ENCODE peak calls at places on chromosomes 7 and 10, in seven cellular contexts. H, M, N, R, P, G and K are unnamed samples.

GRCh38 chr10:30788307-30788706 is 158.8 kb upstream of the LYZL2 start:
- DNase-seq in H (peak), M (peak), N (peak), R (peak), P (no peak), G (peak), K (no peak)

GRCh38 chr7:73742338-73742752 is 3.7 kb upstream of the ABHD11 start:
- DNase-seq in H (no peak), M (no peak), N (no peak), R (no peak), P (no peak), G (no peak), K (no peak)

GRCh38 chr7:3092468-3092867 is 48.8 kb upstream of the CARD11 start:
- DNase-seq in H (no peak), M (peak), N (no peak), R (peak), P (peak), G (peak), K (no peak)

GRCh38 chr10:30553018-30553624 is 76.4 kb downstream of the LYZL2 start:
- DNase-seq in H (no peak), M (no peak), N (no peak), R (no peak), P (no peak), G (peak), K (no peak)

GRCh38 chr10:111539246-111539645 is 462.4 kb downstream of the ADRA2A start:
- DNase-seq in H (no peak), M (no peak), N (no peak), R (no peak), P (no peak), G (no peak), K (no peak)

GRCh38 chr10:130894485-130894884 is 417.0 kb downstream of the TCERG1L start:
- DNase-seq in H (no peak), M (no peak), N (no peak), R (peak), P (no peak), G (no peak), K (no peak)

GRCh38 chr10:77640167-77640566 is 2.6 kb upstream of the KCNMA1 start:
- DNase-seq in H (no peak), M (no peak), N (no peak), R (no peak), P (no peak), G (no peak), K (no peak)

GRCh38 chr10:45379303-45379726 is 5.3 kb downstream of the ALOX5 start:
- DNase-seq in H (no peak), M (no peak), N (no peak), R (no peak), P (no peak), G (no peak), K (no peak)

GRCh38 chr10:125551247-125551646 is 131.7 kb downstream of the TEX36 start:
- DNase-seq in H (no peak), M (no peak), N (no peak), R (no peak), P (no peak), G (no peak), K (no peak)

GRCh38 chr10:86958831-86959736 is 685 bp downstream of the SNCG start:
- DNase-seq in H (peak), M (no peak), N (peak), R (peak), P (no peak), G (peak), K (no peak)

GRCh38 chr7:115678049-115678982 is 352.2 kb downstream of the TFEC start:
- DNase-seq in H (peak), M (no peak), N (peak), R (no peak), P (no peak), G (peak), K (peak)

GRCh38 chr10:70952921-70953320 is 64.6 kb upstream of the PCBD1 start:
- DNase-seq in H (no peak), M (no peak), N (no peak), R (no peak), P (no peak), G (no peak), K (no peak)

GRCh38 chr7:138952791-138953190 is 28.4 kb downstream of the KIAA1549 start:
- DNase-seq in H (peak), M (no peak), N (no peak), R (no peak), P (no peak), G (no peak), K (no peak)

GRCh38 chr10:11822031-11822756 is 962 bp upstream of the PROSER2 start:
- DNase-seq in H (peak), M (no peak), N (peak), R (no peak), P (no peak), G (peak), K (no peak)

GRCh38 chr10:30366829-30367228 is 17.8 kb upstream of the MTPAP start:
- DNase-seq in H (no peak), M (no peak), N (no peak), R (no peak), P (no peak), G (no peak), K (no peak)

GRCh38 chr7:73520673-73521635 is 1.1 kb downstream of the BAZ1B start:
- DNase-seq in H (peak), M (peak), N (peak), R (no peak), P (no peak), G (peak), K (peak)

GRCh38 chr7:28183627-28184026 is 3.0 kb upstream of the JAZF1 start:
- DNase-seq in H (peak), M (no peak), N (peak), R (no peak), P (no peak), G (no peak), K (no peak)

GRCh38 chr10:123241391-123242141 is 87.4 kb downstream of the BUB3 start:
- DNase-seq in H (no peak), M (peak), N (peak), R (no peak), P (peak), G (no peak), K (no peak)